ENCODE peak calls at places on chromosomes 13 and 19, in ten cellular contexts. W, N, H, P, V, M, L, T, J and F are unnamed samples.

GRCh38 chr13:50651916-50652315 is 191.6 kb downstream of the DLEU7 start:
- DNase-seq in H (no peak), T (no peak), P (no peak), J (no peak), N (no peak), L (no peak), V (no peak), M (no peak), W (no peak), F (no peak)

GRCh38 chr13:58313219-58313618 is 681.7 kb downstream of the PCDH17 start:
- DNase-seq in H (no peak), P (no peak), L (no peak), J (no peak), M (no peak), V (no peak), W (no peak), T (no peak), N (no peak), F (no peak)

GRCh38 chr19:40962460-40962961 is 28.6 kb upstream of the CYP2B6 start:
- DNase-seq in L (no peak), T (no peak), V (no peak), P (no peak), M (no peak), W (no peak), H (no peak), N (no peak), J (no peak), F (no peak)

GRCh38 chr13:30020726-30021312 is 170.4 kb upstream of the UBL3 start:
- DNase-seq in T (no peak), M (no peak), W (no peak), V (no peak), H (no peak), L (no peak), P (no peak), J (no peak), N (no peak), F (no peak)

GRCh38 chr19:2503521-2504109 is 27.7 kb downstream of the GADD45B start:
- DNase-seq in M (no peak), N (no peak), P (peak; percentile 67), J (no peak), L (no peak), H (no peak), V (peak; percentile 67), T (no peak), W (peak; percentile 72), F (no peak)

GRCh38 chr19:50154529-50154928 is 8.6 kb downstream of the IZUMO2 start:
- DNase-seq in L (no peak), H (no peak), J (no peak), W (no peak), M (no peak), N (no peak), T (no peak), V (no peak), P (no peak), F (no peak)

GRCh38 chr13:29465741-29466293 is 129.7 kb downstream of the SLC7A1 start:
- DNase-seq in N (no peak), H (no peak), V (no peak), L (no peak), M (no peak), J (no peak), P (no peak), T (no peak), W (no peak), F (no peak)

GRCh38 chr13:32838985-32839384 is 177.2 kb upstream of the KL start:
- DNase-seq in W (no peak), T (no peak), V (no peak), H (no peak), J (peak; percentile 13), M (peak; percentile 77), P (no peak), L (no peak), N (no peak), F (no peak)

GRCh38 chr13:93066187-93066586 is 160.4 kb upstream of the GPC6 start:
- DNase-seq in L (no peak), V (no peak), J (no peak), T (no peak), H (no peak), P (no peak), N (no peak), W (no peak), M (no peak), F (no peak)